ENCODE peak calls at places on chromosomes 4 and X, in four cellular contexts. O, D, I and U are unnamed samples.

GRCh38 chrX:103210056-103210455 is 4.9 kb upstream of the BEX4 start:
- DNase-seq in I (no peak), D (no peak), O (no peak), U (no peak)

GRCh38 chr4:24582235-24582863 is 2.0 kb downstream of the DHX15 start:
- DNase-seq in D (peak; percentile 10), O (no peak), I (no peak), U (peak; percentile 1)

GRCh38 chr4:77844363-77844762 is 18.3 kb upstream of the MRPL1 start:
- DNase-seq in I (no peak), D (no peak), O (no peak), U (no peak)

GRCh38 chr4:163542275-163542674 is 47.8 kb downstream of the TMA16 start:
- DNase-seq in D (no peak), O (no peak), I (no peak), U (no peak)

GRCh38 chrX:129600981-129601424 is 53.8 kb downstream of the APLN start:
- DNase-seq in I (peak; percentile 51), O (peak; percentile 27), D (peak; percentile 32), U (peak; percentile 38)

GRCh38 chr4:25767877-25768475 is 94.8 kb downstream of the SEL1L3 start:
- DNase-seq in O (peak; percentile 66), D (peak; percentile 88), I (peak; percentile 73), U (peak; percentile 81)

GRCh38 chrX:85994228-85994627 is 53.1 kb downstream of the CHM start:
- DNase-seq in D (no peak), I (peak; percentile 14), O (no peak), U (peak; percentile 45)

GRCh38 chrX:106874075-106874474 is 29.1 kb downstream of the RIPPLY1 start:
- DNase-seq in D (peak; percentile 32), I (peak; percentile 10), O (peak; percentile 35), U (peak; percentile 47)

GRCh38 chr4:61996943-61997342 is 796.8 kb downstream of the ADGRL3 start:
- DNase-seq in D (no peak), I (no peak), O (no peak), U (no peak)

GRCh38 chr4:22389240-22389871 is 126.5 kb downstream of the ADGRA3 start:
- DNase-seq in O (peak; percentile 66), D (peak; percentile 88), I (peak; percentile 35), U (peak; percentile 65)

GRCh38 chr4:186068581-186069402 is at the start of gene TLR3:
- DNase-seq in I (no peak), O (no peak), D (peak; percentile 56), U (peak; percentile 18)

GRCh38 chr4:35125995-35126712 is 1118.2 kb downstream of the ARAP2 start:
- DNase-seq in I (no peak), D (no peak), O (no peak), U (no peak)

GRCh38 chr4:175277816-175278215 is 359.7 kb downstream of the ADAM29 start:
- DNase-seq in O (no peak), D (no peak), I (no peak), U (no peak)

GRCh38 chr4:5809216-5809776 is 83.6 kb downstream of the CRMP1 start:
- DNase-seq in O (no peak), D (no peak), I (no peak), U (no peak)

GRCh38 chrX:115912372-115912897 is 258.1 kb upstream of the AGTR2 start:
- DNase-seq in D (no peak), O (no peak), I (no peak), U (no peak)

GRCh38 chrX:17778984-17779383 is 41.7 kb downstream of the SCML1 start:
- DNase-seq in I (no peak), O (no peak), D (no peak), U (no peak)

GRCh38 chrX:3191821-3192220 is 150.6 kb downstream of the ARSF start:
- DNase-seq in I (no peak), D (no peak), O (no peak), U (no peak)

GRCh38 chrX:40303256-40304077 is 205.7 kb upstream of the BCOR start:
- DNase-seq in D (no peak), I (no peak), O (no peak), U (no peak)

GRCh38 chr4:151014521-151015457 is at the start of gene LRBA:
- DNase-seq in I (peak; percentile 75), D (peak; percentile 45), O (peak; percentile 74), U (peak; percentile 84)

GRCh38 chr4:114563536-114564315 is 34.9 kb upstream of the UGT8 start:
- DNase-seq in D (peak; percentile 0), I (no peak), O (no peak), U (no peak)

GRCh38 chr4:170089274-170089742 is 448 bp downstream of the AADAT start:
- DNase-seq in I (peak; percentile 64), O (peak; percentile 19), D (peak; percentile 45), U (peak; percentile 58)

GRCh38 chr4:73891326-73891725 is 22.1 kb downstream of the CXCL1 start:
- DNase-seq in D (no peak), O (no peak), I (no peak), U (no peak)

GRCh38 chr4:40845136-40845910 is 95.6 kb downstream of the NSUN7 start:
- DNase-seq in D (no peak), I (no peak), O (no peak), U (no peak)

GRCh38 chr4:73776363-73776762 is 36.0 kb downstream of the CXCL8 start:
- DNase-seq in D (peak; percentile 95), O (peak; percentile 18), I (no peak), U (no peak)

GRCh38 chrX:55524487-55524886 is 34.8 kb upstream of the USP51 start:
- DNase-seq in D (peak; percentile 4), I (no peak), O (peak; percentile 3), U (no peak)

GRCh38 chrX:125382889-125383288 is 63.2 kb downstream of the TEX13C start:
- DNase-seq in D (no peak), O (no peak), I (no peak), U (no peak)

GRCh38 chrX:150897371-150898319 is 823 bp downstream of the CD99L2 start:
- DNase-seq in D (peak; percentile 40), I (peak; percentile 34), O (peak; percentile 28), U (peak; percentile 29)

GRCh38 chr4:157271166-157271869 is 50.8 kb downstream of the GRIA2 start:
- DNase-seq in O (no peak), D (no peak), I (no peak), U (no peak)

GRCh38 chr4:149264093-149264733 is 551.4 kb downstream of the IQCM start:
- DNase-seq in O (peak; percentile 55), I (peak; percentile 8), D (peak; percentile 67), U (peak; percentile 84)

GRCh38 chrX:8731579-8732395 is at the start of gene ANOS1:
- DNase-seq in I (peak; percentile 58), O (peak; percentile 13), D (peak; percentile 72), U (peak; percentile 19)

GRCh38 chrX:103356023-103356798 is at the start of gene TCEAL9:
- DNase-seq in I (peak; percentile 71), D (peak; percentile 88), O (peak; percentile 74), U (peak; percentile 87)

GRCh38 chrX:95950679-95951078 is 734.0 kb upstream of the DIAPH2 start:
- DNase-seq in O (no peak), I (no peak), D (no peak), U (no peak)

GRCh38 chr4:119946359-119946758 is 120.3 kb downstream of the MAD2L1 start:
- DNase-seq in D (no peak), O (no peak), I (no peak), U (no peak)

GRCh38 chrX:13398073-13398823 is 78.4 kb upstream of the ATXN3L start:
- DNase-seq in O (peak; percentile 99), D (peak; percentile 96), I (no peak), U (peak; percentile 14)

GRCh38 chr4:28296239-28296638 is 1435.6 kb downstream of the STIM2 start:
- DNase-seq in I (no peak), D (no peak), O (no peak), U (no peak)

GRCh38 chr4:80007745-80008149 is 65.3 kb downstream of the ANTXR2 start:
- DNase-seq in I (no peak), D (no peak), O (no peak), U (peak; percentile 30)

GRCh38 chr4:15853345-15853744 is 75.2 kb downstream of the CD38 start:
- DNase-seq in D (no peak), I (no peak), O (no peak), U (no peak)

GRCh38 chr4:15852524-15852923 is 74.4 kb downstream of the CD38 start:
- DNase-seq in O (no peak), D (no peak), I (no peak), U (no peak)

GRCh38 chr4:15851969-15852368 is 73.8 kb downstream of the CD38 start:
- DNase-seq in I (no peak), O (no peak), D (no peak), U (no peak)

DNA sequence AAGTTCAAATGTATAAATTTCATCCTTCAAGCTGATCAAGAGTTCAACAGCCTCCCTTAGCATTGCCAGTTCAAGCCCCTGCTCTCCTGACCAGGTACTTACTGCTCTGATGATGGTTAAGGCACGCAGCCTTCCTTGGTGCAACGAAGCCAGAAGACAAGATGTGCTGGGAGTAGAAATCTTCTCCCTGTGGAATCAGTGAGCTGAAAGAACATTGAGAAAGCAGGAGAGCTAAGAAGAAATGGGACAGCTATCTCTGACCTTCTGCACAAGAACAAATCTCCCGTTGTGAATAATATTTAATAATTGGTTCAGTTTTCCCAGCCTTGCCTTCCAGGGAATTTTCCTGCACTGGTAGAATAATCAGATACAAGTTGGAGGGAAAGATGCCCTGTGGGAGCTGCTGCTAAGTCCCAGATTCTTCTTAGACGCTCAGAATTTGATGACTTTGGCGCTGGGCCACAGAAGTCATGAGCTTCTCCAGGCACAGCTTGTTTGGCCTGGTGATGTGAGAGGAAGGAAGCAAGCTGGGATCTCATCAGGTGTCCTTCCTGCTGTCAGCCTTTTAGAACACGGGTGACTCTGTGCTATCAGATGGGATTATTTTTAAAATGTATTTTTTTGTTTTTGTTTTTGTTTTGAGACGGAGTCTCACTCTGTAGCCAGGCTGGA is 77.8 kb downstream of the CD38 start:
- DNase-seq in I (no peak), D (no peak), O (no peak), U (peak; percentile 98)
- H3K27ac ChIP-seq in I (no peak overlapping the region), D (no peak overlapping the region), O (no peak overlapping the region), U (peak overlapping the region; percentile 43)

GRCh38 chr4:100361336-100361735 is 156.5 kb downstream of the EMCN start:
- DNase-seq in D (no peak), I (no peak), O (no peak), U (no peak)

GRCh38 chr4:100360211-100360610 is 157.6 kb downstream of the EMCN start:
- DNase-seq in D (no peak), O (no peak), I (no peak), U (no peak)

GRCh38 chr4:100357542-100357941 is 160.3 kb downstream of the EMCN start:
- DNase-seq in D (no peak), I (no peak), O (peak; percentile 11), U (no peak)

GRCh38 chr4:100359433-100359832 is 158.4 kb downstream of the EMCN start:
- DNase-seq in D (no peak), I (no peak), O (no peak), U (no peak)

GRCh38 chr4:100356172-100356571 is 161.7 kb downstream of the EMCN start:
- DNase-seq in I (no peak), D (peak; percentile 10), O (no peak), U (no peak)
- H3K27ac ChIP-seq in I (no peak overlapping the region), D (no peak overlapping the region), O (no peak overlapping the region), U (no peak overlapping the region)

GRCh38 chrX:146481735-146482134 is 327.8 kb upstream of the CXorf51B start:
- DNase-seq in I (no peak), O (no peak), D (no peak), U (no peak)
- H3K27ac ChIP-seq in I (no peak overlapping the region), O (no peak overlapping the region), D (no peak overlapping the region), U (no peak overlapping the region)

DNA sequence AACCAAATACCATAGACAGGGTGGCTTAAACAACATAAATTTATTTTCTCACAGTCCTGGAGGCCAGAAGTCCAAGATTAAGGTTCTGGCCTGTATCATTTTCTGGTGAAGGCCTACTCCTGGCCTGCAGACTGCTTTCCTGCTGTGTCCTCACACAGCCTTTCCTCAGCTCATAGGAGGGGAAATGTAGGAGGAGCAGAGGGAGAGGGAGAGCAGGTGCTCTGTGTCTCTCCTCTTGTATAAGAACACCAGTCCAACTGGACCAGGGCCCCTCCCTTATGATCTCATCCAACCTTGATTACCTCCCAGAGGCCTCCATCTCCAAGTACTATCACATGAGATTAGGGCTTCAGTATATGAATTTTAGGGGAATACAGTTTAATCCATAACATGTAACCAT is 34.3 kb downstream of the RAPGEF2 start:
- DNase-seq in D (no peak), I (no peak), O (peak; percentile 2), U (no peak)
- H3K27ac ChIP-seq in D (peak overlapping the region; percentile 48), I (no peak overlapping the region), O (no peak overlapping the region), U (no peak overlapping the region)